ENCODE peak calls at places on chromosomes 7 and 10, in six cellular contexts. A is neuronal stem cell, O is mesenchymal stem cell, Y is mesendoderm, P is H1, I is trophoblast cell. M is an unnamed sample.

GRCh38 chr10:74593470-74593869 is 232.9 kb upstream of the KAT6B start:
- DNase-seq in I (no peak), A (no peak), P (no peak), Y (no peak), O (peak; percentile 88), M (peak; percentile 86)

GRCh38 chr7:99199226-99199625 is 8.7 kb downstream of the KPNA7 start:
- DNase-seq in I (no peak), P (no peak), A (no peak), Y (no peak), O (no peak), M (no peak)

GRCh38 chr7:150553163-150553562 is 14.0 kb upstream of the GIMAP4 start:
- DNase-seq in Y (no peak), I (no peak), O (no peak), A (no peak), P (no peak), M (no peak)

GRCh38 chr7:124031406-124031805 is 1.5 kb downstream of the TMEM229A start:
- DNase-seq in P (no peak), Y (no peak), I (no peak), A (no peak), O (no peak), M (no peak)

GRCh38 chr10:11116817-11117216 is 99.1 kb downstream of the CELF2 start:
- DNase-seq in P (no peak), I (no peak), O (no peak), A (no peak), Y (no peak), M (no peak)

GRCh38 chr7:133481676-133482075 is 228.8 kb downstream of the EXOC4 start:
- DNase-seq in P (no peak), O (peak; percentile 51), A (no peak), I (no peak), Y (peak; percentile 7), M (peak; percentile 83)

GRCh38 chr7:99624487-99624886 is 7.7 kb downstream of the ZSCAN25 start:
- DNase-seq in O (no peak), Y (no peak), I (no peak), A (no peak), P (no peak), M (no peak)

GRCh38 chr7:28778781-28779180 is 179.3 kb downstream of the TRIL start:
- DNase-seq in I (no peak), P (no peak), A (no peak), Y (no peak), O (peak; percentile 14), M (peak; percentile 41)

GRCh38 chr10:89267056-89267455 is 15.5 kb upstream of the LIPA start:
- DNase-seq in A (no peak), Y (peak; percentile 44), I (no peak), P (no peak), O (no peak), M (no peak)

GRCh38 chr7:83791737-83792136 is 142.8 kb upstream of the SEMA3E start:
- DNase-seq in I (no peak), P (no peak), Y (peak; percentile 44), A (no peak), O (no peak), M (no peak)

GRCh38 chr10:109275970-109276369 is 647.3 kb downstream of the XPNPEP1 start:
- DNase-seq in I (no peak), Y (no peak), P (no peak), A (no peak), O (peak; percentile 28), M (peak; percentile 8)

GRCh38 chr7:106767073-106767472 is 98.0 kb upstream of the PIK3CG start:
- DNase-seq in P (no peak), Y (no peak), O (peak; percentile 76), A (no peak), I (peak; percentile 20), M (peak; percentile 51)

GRCh38 chr10:21368728-21369425 is 156.6 kb downstream of the SKIDA1 start:
- DNase-seq in I (peak; percentile 77), A (no peak), O (peak; percentile 25), P (no peak), Y (no peak), M (peak; percentile 23)

GRCh38 chr7:33485746-33486491 is 356.6 kb downstream of the BBS9 start:
- DNase-seq in Y (no peak), P (no peak), I (no peak), A (no peak), O (peak; percentile 10), M (peak; percentile 23)

GRCh38 chr7:86745019-86745745 is 101.5 kb downstream of the GRM3 start:
- DNase-seq in Y (peak; percentile 76), I (no peak), A (no peak), P (no peak), O (no peak), M (no peak)

GRCh38 chr10:31590023-31590800 is 271.2 kb downstream of the ZEB1 start:
- DNase-seq in I (no peak), P (no peak), Y (no peak), O (no peak), A (no peak), M (peak; percentile 19)

GRCh38 chr10:34653530-34653929 is 161.6 kb downstream of the PARD3 start:
- DNase-seq in O (no peak), I (no peak), Y (no peak), A (no peak), P (no peak), M (no peak)

GRCh38 chr10:29923416-29923970 is 135.9 kb downstream of the JCAD start:
- DNase-seq in O (no peak), I (peak; percentile 18), Y (no peak), P (no peak), A (no peak), M (no peak)

GRCh38 chr10:29929006-29929405 is 130.4 kb downstream of the JCAD start:
- DNase-seq in A (no peak), O (no peak), Y (no peak), P (no peak), I (no peak), M (no peak)

GRCh38 chr10:29925771-29926345 is 133.5 kb downstream of the JCAD start:
- DNase-seq in P (no peak), A (no peak), Y (no peak), O (no peak), I (peak; percentile 72), M (no peak)

GRCh38 chr10:29924436-29924835 is 134.9 kb downstream of the JCAD start:
- DNase-seq in P (no peak), A (no peak), I (peak; percentile 83), Y (no peak), O (no peak), M (no peak)

DNA sequence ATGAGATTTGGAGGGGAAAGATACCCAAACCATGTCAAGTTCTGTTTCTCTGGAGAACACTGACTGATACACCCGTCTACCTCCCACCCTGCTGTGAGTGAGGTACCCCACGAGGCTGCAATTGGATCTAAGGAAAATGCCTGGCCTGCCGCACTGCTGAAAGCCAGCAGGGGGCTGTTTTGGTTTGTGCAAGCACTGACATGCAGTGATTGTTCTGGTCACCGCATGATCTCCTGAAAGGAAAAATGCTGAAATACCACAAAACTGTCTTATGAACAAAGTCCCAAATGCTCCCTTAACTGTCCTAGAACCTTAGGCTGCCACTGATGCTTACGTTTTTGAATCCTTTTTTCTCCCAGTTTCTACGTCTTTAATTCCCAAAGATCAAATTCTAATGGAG is 132.7 kb downstream of the JCAD start:
- DNase-seq in A (no peak), Y (peak; percentile 55), O (peak; percentile 49), I (peak; percentile 37), P (no peak), M (peak; percentile 73)
- H3K4me3 ChIP-seq in A (no peak overlapping the region), Y (no peak overlapping the region), O (no peak overlapping the region), I (no peak overlapping the region), P (no peak overlapping the region), M (no peak overlapping the region)

DNA sequence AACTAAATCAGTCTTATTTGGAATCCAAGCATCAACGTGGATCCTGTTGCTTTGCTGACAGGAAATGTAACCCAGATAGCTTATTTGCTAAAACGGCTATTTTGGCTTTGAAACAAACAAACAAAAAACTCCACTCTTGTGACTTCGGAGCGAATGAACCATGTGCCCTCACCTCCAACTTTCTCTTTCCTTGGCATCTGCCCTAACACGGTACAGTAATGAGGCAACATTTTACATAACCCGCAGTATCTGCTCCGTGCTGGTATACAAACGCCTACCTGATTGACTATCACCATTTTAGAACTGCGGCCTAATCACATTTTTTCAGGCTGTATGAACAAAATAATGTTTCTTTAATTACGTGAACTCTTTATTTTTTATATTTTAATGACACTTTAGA is 37.5 kb upstream of the ARID5B start:
- DNase-seq in Y (no peak), A (no peak), I (no peak), O (no peak), P (no peak), M (no peak)
- H3K23ac ChIP-seq in Y (no peak overlapping the region), A (no peak overlapping the region), I (no peak overlapping the region), O (no peak overlapping the region), P (no peak overlapping the region), M (no peak overlapping the region)

GRCh38 chr7:131039836-131040235 is 287.8 kb upstream of the MKLN1 start:
- DNase-seq in Y (no peak), P (no peak), A (no peak), O (no peak), I (no peak), M (no peak)

GRCh38 chr7:131040467-131040932 is 287.2 kb upstream of the MKLN1 start:
- DNase-seq in O (peak; percentile 76), Y (peak; percentile 68), A (peak; percentile 50), P (no peak), I (peak; percentile 86), M (peak; percentile 77)

GRCh38 chr7:131035088-131035770 is 292.4 kb upstream of the MKLN1 start:
- DNase-seq in Y (no peak), P (no peak), I (no peak), O (no peak), A (no peak), M (no peak)

GRCh38 chr7:131039355-131039762 is 288.3 kb upstream of the MKLN1 start:
- DNase-seq in O (no peak), P (no peak), Y (no peak), I (no peak), A (no peak), M (no peak)

GRCh38 chr7:131038153-131038552 is 289.5 kb upstream of the MKLN1 start:
- DNase-seq in A (no peak), Y (no peak), P (no peak), I (no peak), O (no peak), M (no peak)
- H3K4me3 ChIP-seq in A (no peak overlapping the region), Y (no peak overlapping the region), P (no peak overlapping the region), I (no peak overlapping the region), O (no peak overlapping the region), M (no peak overlapping the region)

DNA sequence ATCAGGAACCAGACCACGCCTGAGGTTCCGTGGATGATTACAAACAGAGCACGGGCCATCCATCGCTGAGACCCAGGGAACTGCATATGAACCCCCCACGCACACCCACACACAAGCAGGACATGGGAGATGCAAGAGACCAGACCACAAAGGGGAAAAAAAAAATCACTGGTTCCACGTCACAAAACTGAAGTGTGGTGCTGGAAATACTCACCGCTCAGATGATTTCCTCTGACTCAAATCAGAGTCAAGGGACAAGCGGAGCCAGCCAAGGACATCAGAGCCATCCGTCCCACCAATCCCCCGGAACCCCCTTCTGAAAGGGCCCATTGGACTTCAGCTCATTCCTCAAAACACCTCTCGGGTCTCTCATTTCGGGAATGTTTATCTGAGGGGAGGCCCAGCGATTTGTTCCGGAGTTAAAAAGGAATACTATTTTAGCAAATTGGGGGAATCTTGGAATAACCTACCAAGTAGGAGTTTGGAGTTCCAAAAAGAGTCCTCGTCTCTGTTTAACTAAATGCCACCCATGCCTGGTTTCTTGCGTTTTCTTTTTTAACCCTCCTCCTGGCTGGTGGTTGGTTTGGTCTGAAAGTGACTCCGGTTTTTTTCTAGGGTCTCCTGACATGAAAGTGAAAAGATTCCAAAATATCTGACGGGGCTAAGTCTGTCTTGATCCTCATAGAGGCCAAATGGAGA is 15.0 kb downstream of the SNX8 start:
- DNase-seq in A (no peak), P (no peak), Y (no peak), I (peak; percentile 30), O (peak; percentile 47), M (peak; percentile 88)
- H3K23ac ChIP-seq in A (no peak overlapping the region), P (no peak overlapping the region), Y (no peak overlapping the region), I (no peak overlapping the region), O (no peak overlapping the region), M (peak overlapping the region; percentile 2)

GRCh38 chr7:57868771-57869483 is 418.9 kb downstream of the ZNF716 start:
- DNase-seq in O (no peak), P (no peak), I (peak; percentile 31), Y (no peak), A (no peak), M (no peak)
- H3K4me3 ChIP-seq in O (no peak overlapping the region), P (no peak overlapping the region), I (no peak overlapping the region), Y (no peak overlapping the region), A (no peak overlapping the region), M (no peak overlapping the region)